ENCODE peak calls at places on chromosomes 16 and 17, in four cellular contexts. One of them, this sample, is unnamed.
A peak's percentile ranks its signal among the peaks of the same experiment; 100 is the strongest.

GRCh38 chr17:37737971-37738370 is 6.9 kb downstream of the HNF1B start:
- DNase-seq in upper lobe of right lung: no peak
- DNase-seq in IMR-90: peak; percentile 61
- DNase-seq in tibial nerve: no peak
- DNase-seq in this sample: no peak

GRCh38 chr17:60327870-60328362 is 64.0 kb downstream of the USP32 start:
- DNase-seq in upper lobe of right lung: no peak
- DNase-seq in IMR-90: no peak
- DNase-seq in tibial nerve: no peak
- DNase-seq in this sample: no peak

GRCh38 chr17:2371183-2372130 is 29.4 kb downstream of the MNT start:
- DNase-seq in upper lobe of right lung: no peak
- DNase-seq in IMR-90: no peak
- DNase-seq in tibial nerve: no peak
- DNase-seq in this sample: no peak

GRCh38 chr16:86517033-86517432 is 6.7 kb downstream of the FOXF1 start:
- DNase-seq in upper lobe of right lung: no peak
- DNase-seq in IMR-90: peak; percentile 21
- DNase-seq in tibial nerve: no peak
- DNase-seq in this sample: no peak

GRCh38 chr17:35056013-35056412 is 7.5 kb downstream of the RFFL start:
- DNase-seq in upper lobe of right lung: no peak
- DNase-seq in IMR-90: no peak
- DNase-seq in tibial nerve: no peak
- DNase-seq in this sample: no peak

GRCh38 chr17:9456265-9456664 is 119.4 kb downstream of the STX8 start:
- DNase-seq in upper lobe of right lung: no peak
- DNase-seq in IMR-90: no peak
- DNase-seq in tibial nerve: no peak
- DNase-seq in this sample: peak; percentile 22

GRCh38 chr17:78113804-78114785 is 14.5 kb downstream of the TMC6 start:
- DNase-seq in upper lobe of right lung: no peak
- DNase-seq in IMR-90: no peak
- DNase-seq in tibial nerve: no peak
- DNase-seq in this sample: no peak

GRCh38 chr16:69386596-69386995 is 789 bp upstream of the TERF2 start:
- DNase-seq in upper lobe of right lung: no peak
- DNase-seq in IMR-90: peak; percentile 39
- DNase-seq in tibial nerve: no peak
- DNase-seq in this sample: no peak

GRCh38 chr16:70720431-70721201 is 34.8 kb upstream of the MTSS2 start:
- DNase-seq in upper lobe of right lung: no peak
- DNase-seq in IMR-90: no peak
- DNase-seq in tibial nerve: no peak
- DNase-seq in this sample: no peak

GRCh38 chr17:40953876-40954275 is 12.9 kb downstream of the KRT39 start:
- DNase-seq in upper lobe of right lung: no peak
- DNase-seq in IMR-90: peak; percentile 94
- DNase-seq in tibial nerve: no peak
- DNase-seq in this sample: no peak

GRCh38 chr17:74994440-74994839 is 7.0 kb downstream of the CDR2L start:
- DNase-seq in upper lobe of right lung: no peak
- DNase-seq in IMR-90: peak; percentile 70
- DNase-seq in tibial nerve: no peak
- DNase-seq in this sample: no peak

GRCh38 chr16:66717112-66717675 is 20.7 kb upstream of the CMTM4 start:
- DNase-seq in upper lobe of right lung: no peak
- DNase-seq in IMR-90: peak; percentile 88
- DNase-seq in tibial nerve: no peak
- DNase-seq in this sample: peak; percentile 14

GRCh38 chr16:46736695-46737094 is 11.4 kb downstream of the MYLK3 start:
- DNase-seq in upper lobe of right lung: peak; percentile 59
- DNase-seq in IMR-90: no peak
- DNase-seq in tibial nerve: no peak
- DNase-seq in this sample: no peak

GRCh38 chr17:8922451-8922850 is 43.1 kb downstream of the PIK3R5 start:
- DNase-seq in upper lobe of right lung: no peak
- DNase-seq in IMR-90: peak; percentile 75
- DNase-seq in tibial nerve: peak; percentile 36
- DNase-seq in this sample: no peak

GRCh38 chr17:36945959-36946725 is 2.6 kb upstream of the AATF start:
- DNase-seq in upper lobe of right lung: no peak
- DNase-seq in IMR-90: no peak
- DNase-seq in tibial nerve: no peak
- DNase-seq in this sample: no peak

GRCh38 chr17:83062818-83063671 is 16.4 kb upstream of the METRNL start:
- DNase-seq in upper lobe of right lung: peak; percentile 57
- DNase-seq in IMR-90: no peak
- DNase-seq in tibial nerve: peak; percentile 2
- DNase-seq in this sample: peak; percentile 2

GRCh38 chr17:61366715-61367413 is 32.8 kb upstream of the TBX2 start:
- DNase-seq in upper lobe of right lung: no peak
- DNase-seq in IMR-90: no peak
- DNase-seq in tibial nerve: no peak
- DNase-seq in this sample: peak; percentile 66

GRCh38 chr16:58409316-58409973 is 17.2 kb downstream of the GINS3 start:
- DNase-seq in upper lobe of right lung: no peak
- DNase-seq in IMR-90: peak; percentile 7
- DNase-seq in tibial nerve: peak; percentile 61
- DNase-seq in this sample: peak; percentile 42

GRCh38 chr16:84520778-84521770 is 16.6 kb upstream of the MEAK7 start:
- DNase-seq in upper lobe of right lung: peak; percentile 72
- DNase-seq in IMR-90: no peak
- DNase-seq in tibial nerve: no peak
- DNase-seq in this sample: no peak

GRCh38 chr17:42522263-42522790 is 13.7 kb upstream of the NAGLU start:
- DNase-seq in upper lobe of right lung: no peak
- DNase-seq in IMR-90: no peak
- DNase-seq in tibial nerve: no peak
- DNase-seq in this sample: no peak